ENCODE peak calls at places on chromosomes 2 and 18, in five cellular contexts. Q is BJ, N is BE2C, E is adrenal gland, H is AG09309. K is an unnamed sample.

GRCh38 chr2:134862674-134863073 is 24.3 kb downstream of the ACMSD start:
- DNase-seq in Q (no peak), N (no peak), E (no peak), H (no peak), K (no peak)

GRCh38 chr2:176911-177310 is 86.9 kb downstream of the SH3YL1 start:
- DNase-seq in Q (no peak), N (no peak), E (no peak), H (no peak), K (no peak)

GRCh38 chr18:36179562-36180334 is 7.5 kb upstream of the MOCOS start:
- DNase-seq in Q (no peak), N (no peak), E (peak), H (no peak), K (peak)

GRCh38 chr2:45190481-45190880 is 181.2 kb upstream of the SIX2 start:
- DNase-seq in Q (no peak), N (no peak), E (no peak), H (no peak), K (no peak)

GRCh38 chr2:25265022-25265421 is 76.7 kb downstream of the DNMT3A start:
- DNase-seq in Q (no peak), N (no peak), E (no peak), H (no peak), K (no peak)

GRCh38 chr2:41727152-41727551 is 320.7 kb upstream of the PKDCC start:
- DNase-seq in Q (no peak), N (no peak), E (no peak), H (no peak), K (no peak)

GRCh38 chr18:48815581-48816324 is 135.0 kb downstream of the SMAD7 start:
- DNase-seq in Q (no peak), N (no peak), E (peak), H (no peak), K (no peak)

GRCh38 chr18:79458131-79458838 is 62.6 kb downstream of the NFATC1 start:
- DNase-seq in Q (peak), N (no peak), E (peak), H (peak), K (peak)

GRCh38 chr18:47838396-47838795 is 92.1 kb downstream of the SMAD2 start:
- DNase-seq in Q (no peak), N (no peak), E (no peak), H (no peak), K (no peak)

GRCh38 chr2:42961385-42961800 is 169.0 kb upstream of the HAAO start:
- DNase-seq in Q (no peak), N (no peak), E (peak), H (no peak), K (no peak)

GRCh38 chr2:95165371-95166064 is at the start of gene ZNF2:
- DNase-seq in Q (peak), N (peak), E (peak), H (peak), K (peak)

GRCh38 chr2:122643725-122644329 is 888.4 kb downstream of the TSN start:
- DNase-seq in Q (peak), N (peak), E (peak), H (peak), K (no peak)

GRCh38 chr2:133045787-133046186 is 375.8 kb upstream of the LYPD1 start:
- DNase-seq in Q (no peak), N (no peak), E (no peak), H (no peak), K (no peak)

GRCh38 chr2:188810591-188810990 is 163.6 kb upstream of the COL3A1 start:
- DNase-seq in Q (no peak), N (no peak), E (no peak), H (no peak), K (no peak)

GRCh38 chr2:170262806-170263205 is 84.9 kb downstream of the MYO3B start:
- DNase-seq in Q (no peak), N (no peak), E (no peak), H (no peak), K (no peak)

GRCh38 chr18:21448301-21448700 is 152.2 kb downstream of the ESCO1 start:
- DNase-seq in Q (no peak), N (no peak), E (no peak), H (no peak), K (no peak)

GRCh38 chr2:239589855-239590254 is 189.0 kb upstream of the HDAC4 start:
- DNase-seq in Q (no peak), N (no peak), E (no peak), H (no peak), K (no peak)

GRCh38 chr2:54560146-54560881 is 104.2 kb downstream of the SPTBN1 start:
- DNase-seq in Q (no peak), N (no peak), E (peak), H (no peak), K (no peak)

GRCh38 chr18:74788657-74789056 is 191.0 kb downstream of the ZNF407 start:
- DNase-seq in Q (no peak), N (no peak), E (no peak), H (no peak), K (no peak)

GRCh38 chr2:213091765-213092164 is 59.6 kb downstream of the IKZF2 start:
- DNase-seq in Q (no peak), N (no peak), E (no peak), H (no peak), K (no peak)

GRCh38 chr2:238138331-238139102 is at the start of gene KLHL30:
- DNase-seq in Q (no peak), N (no peak), E (no peak), H (no peak), K (peak)

GRCh38 chr2:45353879-45354278 is 257.2 kb downstream of the SRBD1 start:
- DNase-seq in Q (peak), N (no peak), E (no peak), H (peak), K (peak)

GRCh38 chr18:5964108-5964507 is 68.8 kb upstream of the TMEM200C start:
- DNase-seq in Q (no peak), N (no peak), E (no peak), H (no peak), K (no peak)

GRCh38 chr2:45987856-45988255 is 309.4 kb upstream of the EPAS1 start:
- DNase-seq in Q (no peak), N (no peak), E (no peak), H (no peak), K (no peak)

GRCh38 chr2:120675460-120676130 is 60.1 kb upstream of the GLI2 start:
- DNase-seq in Q (no peak), N (peak), E (peak), H (no peak), K (no peak)

GRCh38 chr18:49613141-49613641 is 51.3 kb downstream of the LIPG start:
- DNase-seq in Q (no peak), N (no peak), E (no peak), H (no peak), K (peak)

GRCh38 chr18:79964330-79965118 is at the start of gene HSBP1L1:
- DNase-seq in Q (no peak), N (peak), E (peak), H (no peak), K (no peak)

GRCh38 chr2:78431241-78431640 is 594.3 kb upstream of the REG3G start:
- DNase-seq in Q (no peak), N (peak), E (no peak), H (no peak), K (no peak)

GRCh38 chr2:128498589-128498988 is 179.9 kb upstream of the HS6ST1 start:
- DNase-seq in Q (no peak), N (no peak), E (no peak), H (no peak), K (no peak)

GRCh38 chr2:129011466-129012061 is 692.9 kb upstream of the HS6ST1 start:
- DNase-seq in Q (no peak), N (no peak), E (no peak), H (no peak), K (no peak)

GRCh38 chr2:237687666-237688065 is 60.3 kb downstream of the LRRFIP1 start:
- DNase-seq in Q (peak), N (no peak), E (peak), H (peak), K (no peak)

GRCh38 chr2:217150236-217150635 is 290.4 kb upstream of the TNP1 start:
- DNase-seq in Q (no peak), N (no peak), E (no peak), H (peak), K (no peak)

GRCh38 chr2:26993768-26994167 is 23.3 kb downstream of the MAPRE3 start:
- DNase-seq in Q (no peak), N (no peak), E (no peak), H (no peak), K (no peak)

GRCh38 chr2:72010647-72011355 is 136.9 kb downstream of the CYP26B1 start:
- DNase-seq in Q (no peak), N (no peak), E (no peak), H (no peak), K (no peak)

GRCh38 chr2:181657379-181657778 is 474 bp upstream of the CERKL start:
- DNase-seq in Q (no peak), N (no peak), E (no peak), H (no peak), K (no peak)

GRCh38 chr2:8487461-8487932 is 194.4 kb upstream of the ID2 start:
- DNase-seq in Q (no peak), N (no peak), E (no peak), H (no peak), K (no peak)
- H3K4me3 ChIP-seq in Q (no peak), N (no peak), E (no peak), H (no peak), K (no peak)

GRCh38 chr2:172229125-172229524 is 126.4 kb upstream of the DLX2 start:
- DNase-seq in Q (no peak), N (no peak), E (no peak), H (no peak), K (no peak)

GRCh38 chr2:172227719-172228118 is 125.0 kb upstream of the DLX2 start:
- DNase-seq in Q (no peak), N (no peak), E (no peak), H (no peak), K (no peak)

GRCh38 chr2:172228177-172228785 is 125.6 kb upstream of the DLX2 start:
- DNase-seq in Q (no peak), N (no peak), E (no peak), H (no peak), K (no peak)

GRCh38 chr2:172225786-172226185 is 123.1 kb upstream of the DLX2 start:
- DNase-seq in Q (no peak), N (no peak), E (no peak), H (no peak), K (no peak)

DNA sequence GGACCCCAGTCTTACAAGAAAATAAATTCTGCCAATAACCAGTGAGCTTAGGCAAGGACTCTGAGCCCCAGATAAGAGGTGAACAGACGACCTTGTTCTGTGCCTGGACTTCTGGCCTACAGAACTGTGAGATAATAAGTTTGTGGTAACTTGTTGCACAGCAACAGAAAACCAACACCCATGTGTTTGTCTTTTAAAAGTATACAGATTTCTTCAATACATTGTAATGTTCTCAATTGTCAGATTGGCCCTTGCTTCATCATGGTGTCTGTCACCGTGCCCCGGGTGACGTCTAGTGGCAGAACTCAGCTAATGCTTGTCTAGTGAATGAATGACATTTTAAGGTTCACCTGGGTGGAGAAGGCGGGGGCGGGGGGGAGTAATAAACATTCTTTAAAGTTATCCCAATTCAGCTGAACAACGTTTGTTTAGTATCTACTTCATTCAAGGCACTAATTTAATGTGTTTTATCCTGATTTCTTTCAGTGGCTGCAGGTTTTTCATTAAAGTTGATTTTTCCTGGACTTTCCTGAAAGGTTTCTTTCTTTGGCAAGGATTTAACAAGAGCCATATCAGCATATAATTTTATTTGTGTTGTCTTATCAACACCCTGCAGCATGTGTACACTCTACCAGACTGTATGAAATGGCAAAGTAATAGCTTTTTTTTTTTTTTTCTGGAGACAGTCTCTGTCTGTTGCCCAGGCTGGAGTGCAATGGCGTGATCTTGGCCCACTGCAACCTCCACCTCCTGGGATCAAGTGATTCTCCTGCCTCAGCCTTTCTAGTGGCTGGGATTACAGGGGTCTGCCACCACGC is 123.8 kb upstream of the DLX2 start:
- DNase-seq in Q (no peak), N (no peak), E (no peak), H (no peak), K (no peak)
- TF ChIP-seq CTCF in Q (no peak), N (no peak), E (no peak), H (no peak), K (no peak)

DNA sequence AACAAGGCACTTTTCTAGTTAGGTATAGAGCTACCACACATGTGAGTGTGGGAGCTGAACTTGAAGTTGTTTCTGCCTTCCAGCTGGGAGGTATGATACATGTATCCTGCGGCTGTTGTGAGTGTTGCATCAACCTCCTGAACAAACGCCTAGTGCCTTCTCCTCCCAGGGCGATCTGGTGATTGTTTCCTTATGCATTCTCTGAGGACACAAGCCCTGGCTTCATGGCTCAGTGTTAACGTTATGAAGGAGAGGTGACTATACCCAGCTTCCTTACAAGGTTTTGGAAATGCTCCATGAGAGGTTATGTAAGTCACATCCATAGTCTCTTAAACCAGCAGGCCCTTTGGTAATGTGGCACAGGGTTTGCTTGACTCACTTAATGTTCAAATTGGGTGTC is 64.9 kb downstream of the SPRED2 start:
- DNase-seq in Q (peak), N (peak), E (no peak), H (peak), K (no peak)
- H3K4me3 ChIP-seq in Q (no peak), N (no peak), E (no peak), H (no peak), K (no peak)

DNA sequence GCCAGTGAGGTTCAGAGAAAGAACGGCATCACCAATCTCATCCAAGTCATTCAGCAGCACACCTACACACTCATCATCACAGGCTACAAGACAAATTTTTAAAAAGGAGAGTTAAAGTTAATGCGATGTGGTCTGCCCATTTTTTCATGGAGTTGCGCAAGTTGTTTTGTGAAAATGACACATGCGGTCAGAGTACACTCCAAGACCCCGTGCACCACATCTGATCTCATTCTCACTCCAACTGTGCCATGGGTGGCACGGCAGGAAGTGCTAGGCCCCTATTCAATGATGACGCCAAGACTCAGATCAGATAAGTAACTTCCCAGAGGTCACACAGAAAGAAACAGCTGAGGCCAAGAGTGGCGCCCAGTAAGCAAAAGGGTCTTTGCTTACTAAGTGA is 119.8 kb downstream of the LAMA1 start:
- DNase-seq in Q (no peak), N (no peak), E (no peak), H (no peak), K (no peak)
- TF ChIP-seq CTCF in Q (no peak), N (no peak), E (no peak), H (no peak), K (no peak)

GRCh38 chr2:10124538-10125045 is 2.1 kb downstream of the RRM2 start:
- DNase-seq in Q (no peak), N (peak), E (no peak), H (no peak), K (no peak)
- H3K4me3 ChIP-seq in Q (no peak), N (peak), E (no peak), H (peak), K (peak)

GRCh38 chr2:28360742-28361293 is 31.8 kb upstream of the FOSL2 start:
- DNase-seq in Q (no peak), N (peak), E (peak), H (no peak), K (peak)
- TF ChIP-seq CTCF in Q (no peak), N (no peak), E (no peak), H (no peak), K (no peak)

K was measured in retinal pigment epithelial cell.